ENCODE peak calls at places on chromosomes 13 and 19, in eight cellular contexts. O, B, S, C, Q, K, Z and R are unnamed samples.

GRCh38 chr19:34299576-34299975 is 45.2 kb downstream of the GARRE1 start:
- DNase-seq in Z (no peak), Q (no peak), S (no peak), K (no peak), B (no peak), C (no peak), O (no peak), R (no peak)

GRCh38 chr19:28847468-28847867 is 365.5 kb downstream of the UQCRFS1 start:
- DNase-seq in B (no peak), C (no peak), S (no peak), O (no peak), Z (no peak), Q (no peak), K (peak; percentile 49), R (no peak)

GRCh38 chr13:110326263-110326904 is 19.3 kb downstream of the COL4A2 start:
- DNase-seq in Q (no peak), S (no peak), B (no peak), C (no peak), K (no peak), O (no peak), Z (no peak), R (no peak)

GRCh38 chr19:35360880-35361420 is 2.7 kb downstream of the FFAR3 start:
- DNase-seq in O (no peak), C (no peak), Q (no peak), B (no peak), Z (no peak), S (no peak), K (no peak), R (no peak)

GRCh38 chr13:39676315-39676876 is 20.9 kb downstream of the COG6 start:
- DNase-seq in O (no peak), Q (no peak), Z (peak; percentile 37), C (peak; percentile 35), B (peak; percentile 33), K (peak; percentile 49), S (no peak), R (peak; percentile 13)

GRCh38 chr13:67390462-67391093 is 160.4 kb upstream of the PCDH9 start:
- DNase-seq in Q (no peak), S (no peak), C (no peak), O (no peak), Z (no peak), B (no peak), K (no peak), R (no peak)

GRCh38 chr13:76921516-76921915 is 26.8 kb upstream of the ACOD1 start:
- DNase-seq in Q (no peak), K (peak; percentile 28), B (no peak), C (no peak), Z (no peak), S (no peak), O (no peak), R (no peak)

GRCh38 chr13:42474954-42475353 is 99.0 kb upstream of the TNFSF11 start:
- DNase-seq in B (no peak), C (no peak), O (no peak), Z (no peak), S (no peak), K (no peak), Q (no peak), R (no peak)

GRCh38 chr19:16542894-16543498 is 759 bp upstream of the CHERP start:
- DNase-seq in O (no peak), Z (no peak), Q (no peak), S (no peak), B (no peak), C (peak; percentile 48), K (peak; percentile 6), R (no peak)

GRCh38 chr13:39051157-39051556 is 12.9 kb downstream of the NHLRC3 start:
- DNase-seq in K (peak; percentile 55), Q (no peak), S (no peak), O (no peak), B (no peak), Z (peak; percentile 81), C (peak; percentile 47), R (no peak)

GRCh38 chr13:48318014-48318713 is 14.6 kb downstream of the RB1 start:
- DNase-seq in Q (no peak), O (no peak), C (no peak), K (no peak), Z (no peak), S (no peak), B (no peak), R (no peak)

GRCh38 chr13:41561179-41561578 is 103.8 kb downstream of the RGCC start:
- DNase-seq in Q (no peak), K (peak; percentile 69), O (no peak), Z (no peak), B (no peak), S (no peak), C (no peak), R (no peak)

GRCh38 chr19:5138606-5139594 is 170.0 kb downstream of the KDM4B start:
- DNase-seq in B (peak; percentile 20), Q (peak; percentile 92), O (no peak), K (peak; percentile 45), Z (no peak), S (no peak), C (peak; percentile 13), R (peak; percentile 93)

GRCh38 chr13:33284016-33284415 is 1.5 kb downstream of the STARD13 start:
- DNase-seq in Q (no peak), S (no peak), Z (peak; percentile 44), B (no peak), K (peak; percentile 44), O (no peak), C (peak; percentile 2), R (no peak)

GRCh38 chr19:54201172-54201701 is 579 bp downstream of the RPS9 start:
- DNase-seq in O (no peak), Z (no peak), C (no peak), Q (no peak), S (no peak), B (no peak), K (no peak), R (no peak)

GRCh38 chr19:2274937-2275535 is 6.9 kb downstream of the PEAK3 start:
- DNase-seq in S (peak; percentile 71), K (peak; percentile 67), B (peak; percentile 87), O (no peak), Q (peak; percentile 66), Z (peak; percentile 54), C (peak; percentile 78), R (peak; percentile 23)

GRCh38 chr13:84563611-84564010 is 681.3 kb upstream of the SLITRK1 start:
- DNase-seq in B (no peak), C (no peak), Q (no peak), K (no peak), S (no peak), O (no peak), Z (no peak), R (no peak)

GRCh38 chr13:30572859-30573275 is 44.9 kb upstream of the USPL1 start:
- DNase-seq in Z (peak; percentile 62), S (no peak), C (peak; percentile 40), O (no peak), K (peak; percentile 54), B (no peak), Q (no peak), R (peak; percentile 47)

GRCh38 chr19:49889687-49890348 is 6.9 kb downstream of the IL4I1 start:
- DNase-seq in Q (peak; percentile 70), S (no peak), C (no peak), O (peak; percentile 38), B (no peak), K (peak; percentile 60), Z (no peak), R (peak; percentile 19)

GRCh38 chr19:12364391-12365093 is 941 bp downstream of the ZNF442 start:
- DNase-seq in Q (no peak), B (no peak), O (no peak), Z (no peak), K (peak; percentile 28), S (peak; percentile 46), C (peak; percentile 34), R (no peak)

GRCh38 chr19:1470864-1471513 is 8.0 kb downstream of the C19orf25 start:
- DNase-seq in K (no peak), O (no peak), S (no peak), B (no peak), Q (no peak), C (no peak), Z (no peak), R (no peak)

GRCh38 chr19:28966737-28967401 is 246.1 kb downstream of the UQCRFS1 start:
- DNase-seq in Z (no peak), C (no peak), O (no peak), B (no peak), Q (no peak), S (no peak), K (peak; percentile 75), R (no peak)

GRCh38 chr19:48726573-48726972 is 7.0 kb upstream of the MAMSTR start:
- DNase-seq in S (no peak), Q (no peak), C (peak; percentile 69), K (no peak), O (no peak), Z (no peak), B (no peak), R (peak; percentile 56)

GRCh38 chr19:28685802-28686201 is 527.1 kb downstream of the UQCRFS1 start:
- DNase-seq in O (no peak), S (no peak), Q (no peak), B (no peak), C (no peak), Z (no peak), K (no peak), R (no peak)

GRCh38 chr19:3607398-3608078 is 863 bp upstream of the TBXA2R start:
- DNase-seq in S (no peak), K (peak; percentile 25), B (no peak), O (no peak), Z (no peak), Q (no peak), C (peak; percentile 34), R (peak; percentile 20)

GRCh38 chr19:18558595-18558994 is 925 bp downstream of the KXD1 start:
- DNase-seq in B (no peak), Q (no peak), K (no peak), S (no peak), C (no peak), O (no peak), Z (no peak), R (no peak)

GRCh38 chr13:89925107-89925506 is 1422.4 kb upstream of the MIR17HG start:
- DNase-seq in K (peak; percentile 3), O (no peak), Z (no peak), C (peak; percentile 51), S (no peak), B (peak; percentile 57), Q (no peak), R (no peak)

GRCh38 chr19:27750697-27751391 is 1462.1 kb downstream of the UQCRFS1 start:
- DNase-seq in Z (no peak), C (no peak), Q (no peak), S (peak; percentile 8), O (no peak), B (no peak), K (no peak), R (no peak)

GRCh38 chr13:50318887-50319286 is 303.6 kb downstream of the KCNRG start:
- DNase-seq in Q (no peak), O (no peak), Z (no peak), K (no peak), C (no peak), S (no peak), B (no peak), R (no peak)

GRCh38 chr19:6101991-6102390 is 8.3 kb downstream of the RFX2 start:
- DNase-seq in B (no peak), Q (no peak), S (no peak), K (no peak), C (peak; percentile 42), O (no peak), Z (no peak), R (no peak)

GRCh38 chr19:49564616-49565045 is 15.7 kb downstream of the NOSIP start:
- DNase-seq in C (no peak), S (no peak), O (no peak), Z (no peak), K (no peak), Q (no peak), B (no peak), R (no peak)

GRCh38 chr19:38877781-38878574 is at the start of gene RINL:
- DNase-seq in B (no peak), S (peak; percentile 65), O (peak; percentile 32), K (no peak), Q (peak; percentile 89), C (peak; percentile 63), Z (no peak), R (peak; percentile 48)

GRCh38 chr13:39415003-39415402 is 188.0 kb downstream of the LHFPL6 start:
- DNase-seq in C (no peak), B (no peak), K (peak; percentile 69), Z (no peak), S (no peak), O (no peak), Q (no peak), R (no peak)

GRCh38 chr19:38464421-38465082 is 31.1 kb downstream of the RYR1 start:
- DNase-seq in C (no peak), Z (no peak), B (no peak), O (no peak), Q (no peak), S (no peak), K (no peak), R (no peak)